ENCODE peak calls at places on chromosomes 13 and 19, in nine cellular contexts. R is AG09309, B is endothelial cell of umbilical vein, Q is Peyer's patch, J is mucosa of descending colon, C is GM23338, G is mammary epithelial cell, X is ovary, E is astrocyte. K is an unnamed sample.

GRCh38 chr13:94988654-94989053 is 276.3 kb upstream of the SOX21 start:
- DNase-seq in R (no peak), B (peak), Q (no peak), J (no peak), C (peak), G (no peak), X (no peak), E (no peak), K (no peak)

GRCh38 chr19:8335343-8336071 is 7.6 kb downstream of the KANK3 start:
- DNase-seq in R (no peak), B (no peak), Q (no peak), J (no peak), C (peak), G (no peak), X (no peak), E (no peak), K (no peak)

GRCh38 chr19:7658219-7658686 is 10.6 kb upstream of the RETN start:
- DNase-seq in R (no peak), B (no peak), Q (peak), J (no peak), C (peak), G (no peak), X (no peak), E (no peak), K (no peak)

GRCh38 chr13:97021241-97021640 is 27.0 kb upstream of the OXGR1 start:
- DNase-seq in R (no peak), B (peak), Q (no peak), J (no peak), C (no peak), G (no peak), X (no peak), E (no peak), K (no peak)

GRCh38 chr19:54905908-54906511 is at the start of gene NCR1:
- DNase-seq in R (no peak), B (peak), Q (no peak), J (no peak), C (peak), G (no peak), X (no peak), E (no peak), K (no peak)

GRCh38 chr13:43079392-43079931 is 56.1 kb downstream of the DNAJC15 start:
- DNase-seq in R (no peak), B (peak), Q (no peak), J (no peak), C (no peak), G (no peak), X (no peak), E (no peak), K (no peak)

GRCh38 chr19:12939908-12940533 is 1.6 kb downstream of the CALR start:
- DNase-seq in R (no peak), B (no peak), Q (no peak), J (no peak), C (no peak), G (no peak), X (no peak), E (no peak), K (no peak)

GRCh38 chr19:801861-802496 is 4.7 kb downstream of the PTBP1 start:
- DNase-seq in R (no peak), B (peak), Q (no peak), J (peak), C (peak), G (peak), X (peak), E (peak), K (no peak)

GRCh38 chr13:21297452-21297851 is 121.0 kb downstream of the MRPL57 start:
- DNase-seq in R (no peak), B (no peak), Q (no peak), J (no peak), C (no peak), G (no peak), X (no peak), E (no peak), K (no peak)

GRCh38 chr19:45917421-45918091 is 3.0 kb upstream of the NANOS2 start:
- DNase-seq in R (no peak), B (no peak), Q (no peak), J (no peak), C (no peak), G (no peak), X (no peak), E (no peak), K (no peak)

GRCh38 chr19:3578390-3578789 is 5.6 kb downstream of the HMG20B start:
- DNase-seq in R (no peak), B (no peak), Q (no peak), J (peak), C (no peak), G (no peak), X (no peak), E (no peak), K (no peak)

GRCh38 chr13:28052945-28053344 is 47.4 kb downstream of the FLT3 start:
- DNase-seq in R (no peak), B (no peak), Q (no peak), J (no peak), C (no peak), G (no peak), X (no peak), E (no peak), K (no peak)

GRCh38 chr19:55552620-55553019 is 7.3 kb upstream of the SBK3 start:
- DNase-seq in R (peak), B (no peak), Q (no peak), J (no peak), C (no peak), G (peak), X (no peak), E (peak), K (peak)

GRCh38 chr19:14428882-14429416 is 4.2 kb upstream of the PKN1 start:
- DNase-seq in R (no peak), B (no peak), Q (no peak), J (no peak), C (no peak), G (no peak), X (no peak), E (no peak), K (no peak)

GRCh38 chr19:48750771-48751504 is 1.5 kb downstream of the FUT1 start:
- DNase-seq in R (no peak), B (no peak), Q (no peak), J (no peak), C (no peak), G (no peak), X (no peak), E (no peak), K (no peak)

GRCh38 chr19:18683109-18683954 is at the start of gene CRTC1:
- DNase-seq in R (no peak), B (peak), Q (peak), J (peak), C (peak), G (peak), X (peak), E (peak), K (peak)

GRCh38 chr19:18685597-18686164 is 2.2 kb downstream of the CRTC1 start:
- DNase-seq in R (no peak), B (no peak), Q (no peak), J (no peak), C (no peak), G (no peak), X (no peak), E (no peak), K (no peak)

GRCh38 chr19:18682807-18683108 is 722 bp upstream of the CRTC1 start:
- DNase-seq in R (no peak), B (no peak), Q (no peak), J (no peak), C (no peak), G (no peak), X (no peak), E (no peak), K (no peak)

GRCh38 chr19:18683955-18684641 is 618 bp downstream of the CRTC1 start:
- DNase-seq in R (no peak), B (no peak), Q (no peak), J (no peak), C (no peak), G (no peak), X (no peak), E (no peak), K (no peak)

DNA sequence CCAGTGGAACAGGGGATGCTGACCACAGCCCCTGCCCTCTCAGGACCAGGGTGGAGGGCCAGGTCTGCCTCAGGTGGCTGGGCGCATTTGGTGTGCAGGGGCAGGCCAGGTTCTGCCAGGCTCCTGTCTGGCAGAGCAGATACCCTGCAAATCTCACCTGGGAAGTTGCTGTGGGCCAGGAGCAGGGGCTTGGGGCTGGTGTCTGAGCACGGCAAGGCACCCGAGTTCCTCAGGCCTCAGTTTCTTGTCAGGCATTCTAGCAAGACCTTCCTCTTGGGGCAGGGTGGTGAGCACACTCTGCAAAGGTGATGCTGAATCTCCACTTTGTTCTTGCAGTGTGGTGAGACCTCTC is 1.1 kb downstream of the CRTC1 start:
- DNase-seq in R (no peak), B (no peak), Q (no peak), J (no peak), C (no peak), G (no peak), X (no peak), E (no peak), K (no peak)
- H3K4me3 ChIP-seq in R (peak), B (no peak), Q (no peak), J (no peak), C (peak), G (peak), X (no peak), E (no peak), K (no peak)

GRCh38 chr13:114314074-114314912 is at the start of gene CHAMP1:
- DNase-seq in R (peak), B (peak), Q (peak), J (peak), C (peak), G (peak), X (peak), E (peak), K (peak)
- TF ChIP-seq CTCF in R (no peak), B (no peak), Q (peak), J (no peak), C (no peak), G (no peak), X (peak), E (no peak), K (no peak)

GRCh38 chr19:2043864-2044708 is 7.0 kb downstream of the MKNK2 start:
- DNase-seq in R (no peak), B (no peak), Q (no peak), J (peak), C (no peak), G (no peak), X (peak), E (no peak), K (no peak)

GRCh38 chr19:2043269-2043641 is 7.8 kb downstream of the MKNK2 start:
- DNase-seq in R (no peak), B (no peak), Q (no peak), J (peak), C (no peak), G (no peak), X (peak), E (no peak), K (no peak)

GRCh38 chr19:2041436-2041685 is 9.7 kb downstream of the MKNK2 start:
- DNase-seq in R (no peak), B (no peak), Q (no peak), J (no peak), C (no peak), G (no peak), X (no peak), E (no peak), K (no peak)

GRCh38 chr19:2041686-2042484 is 9.2 kb downstream of the MKNK2 start:
- DNase-seq in R (no peak), B (peak), Q (peak), J (peak), C (peak), G (peak), X (peak), E (peak), K (peak)

GRCh38 chr19:2042485-2043268 is 8.4 kb downstream of the MKNK2 start:
- DNase-seq in R (no peak), B (no peak), Q (no peak), J (peak), C (peak), G (no peak), X (peak), E (no peak), K (no peak)
- H3K4me3 ChIP-seq in R (no peak), B (no peak), Q (peak), J (peak), C (peak), G (no peak), X (peak), E (peak), K (no peak)

DNA sequence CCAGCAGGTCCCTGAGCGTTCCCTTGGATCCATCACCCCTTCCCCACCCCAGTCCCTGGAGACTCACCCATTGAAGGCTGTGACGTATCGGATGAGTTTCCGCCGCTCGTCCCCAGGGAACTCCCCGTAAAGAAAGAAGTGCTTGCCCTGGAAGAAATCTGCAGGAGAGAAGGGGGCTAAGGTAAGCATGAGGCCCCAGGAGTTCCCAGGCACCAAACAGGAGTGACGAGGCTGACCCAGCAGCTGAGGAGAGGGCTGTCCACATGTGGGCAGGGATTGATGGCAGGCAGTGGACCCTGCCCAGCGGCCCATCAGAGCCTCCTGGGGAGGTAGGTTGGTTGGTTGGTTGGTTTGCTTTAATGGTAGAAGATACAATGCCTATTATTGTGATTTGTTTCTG is 11.1 kb downstream of the ZNF575 start:
- DNase-seq in R (no peak), B (no peak), Q (no peak), J (no peak), C (no peak), G (no peak), X (no peak), E (no peak), K (no peak)
- TF ChIP-seq CTCF in R (no peak), B (no peak), Q (no peak), J (no peak), C (no peak), G (no peak), X (no peak), E (no peak), K (no peak)